ENCODE peak calls at places on chromosomes 4 and X, in six cellular contexts. One of them, this sample, is unnamed.

GRCh38 chr4:138736362-138736761 is 279.2 kb upstream of the NOCT start:
- DNase-seq in upper lobe of left lung: no peak
- DNase-seq in SK-N-SH: no peak
- DNase-seq in tibial artery: no peak
- DNase-seq in right lobe of liver: no peak
- DNase-seq in naive thymus-derived CD4-positive, alpha-beta T cell: no peak
- DNase-seq in this sample: no peak

GRCh38 chr4:123706961-123707360 is 310.4 kb downstream of the SPRY1 start:
- DNase-seq in naive thymus-derived CD4-positive, alpha-beta T cell: no peak
- DNase-seq in SK-N-SH: no peak
- DNase-seq in tibial artery: no peak
- DNase-seq in upper lobe of left lung: no peak
- DNase-seq in right lobe of liver: no peak
- DNase-seq in this sample: no peak

GRCh38 chr4:152038238-152038637 is 277.4 kb upstream of the GATB start:
- DNase-seq in upper lobe of left lung: no peak
- DNase-seq in tibial artery: no peak
- DNase-seq in SK-N-SH: no peak
- DNase-seq in right lobe of liver: no peak
- DNase-seq in naive thymus-derived CD4-positive, alpha-beta T cell: no peak
- DNase-seq in this sample: no peak

GRCh38 chr4:80099671-80100070 is 26.6 kb upstream of the ANTXR2 start:
- DNase-seq in naive thymus-derived CD4-positive, alpha-beta T cell: no peak
- DNase-seq in tibial artery: no peak
- DNase-seq in SK-N-SH: no peak
- DNase-seq in right lobe of liver: no peak
- DNase-seq in upper lobe of left lung: no peak
- DNase-seq in this sample: no peak

GRCh38 chrX:118652717-118653116 is 74.7 kb upstream of the IL13RA1 start:
- DNase-seq in upper lobe of left lung: no peak
- DNase-seq in right lobe of liver: no peak
- DNase-seq in SK-N-SH: no peak
- DNase-seq in naive thymus-derived CD4-positive, alpha-beta T cell: no peak
- DNase-seq in tibial artery: no peak
- DNase-seq in this sample: no peak

GRCh38 chr4:155722816-155723499 is 35.9 kb upstream of the GUCY1B1 start:
- DNase-seq in right lobe of liver: no peak
- DNase-seq in SK-N-SH: no peak
- DNase-seq in upper lobe of left lung: no peak
- DNase-seq in tibial artery: no peak
- DNase-seq in naive thymus-derived CD4-positive, alpha-beta T cell: no peak
- DNase-seq in this sample: no peak

GRCh38 chrX:71053217-71053621 is 14.9 kb downstream of the SNX12 start:
- DNase-seq in upper lobe of left lung: no peak
- DNase-seq in right lobe of liver: no peak
- DNase-seq in tibial artery: no peak
- DNase-seq in naive thymus-derived CD4-positive, alpha-beta T cell: no peak
- DNase-seq in SK-N-SH: no peak
- DNase-seq in this sample: no peak

GRCh38 chr4:148090503-148091476 is 351.4 kb downstream of the NR3C2 start:
- DNase-seq in naive thymus-derived CD4-positive, alpha-beta T cell: no peak
- DNase-seq in upper lobe of left lung: no peak
- DNase-seq in right lobe of liver: no peak
- DNase-seq in tibial artery: no peak
- DNase-seq in SK-N-SH: no peak
- DNase-seq in this sample: no peak

GRCh38 chrX:123424546-123424945 is 240.5 kb downstream of the GRIA3 start:
- DNase-seq in SK-N-SH: no peak
- DNase-seq in tibial artery: no peak
- DNase-seq in naive thymus-derived CD4-positive, alpha-beta T cell: no peak
- DNase-seq in right lobe of liver: no peak
- DNase-seq in upper lobe of left lung: no peak
- DNase-seq in this sample: no peak

GRCh38 chrX:34880656-34881055 is 61.9 kb upstream of the FAM47B start:
- DNase-seq in tibial artery: no peak
- DNase-seq in naive thymus-derived CD4-positive, alpha-beta T cell: no peak
- DNase-seq in SK-N-SH: no peak
- DNase-seq in upper lobe of left lung: no peak
- DNase-seq in right lobe of liver: no peak
- DNase-seq in this sample: no peak

GRCh38 chrX:117628381-117628780 is 488.2 kb downstream of the KLHL13 start:
- DNase-seq in SK-N-SH: no peak
- DNase-seq in tibial artery: no peak
- DNase-seq in right lobe of liver: no peak
- DNase-seq in naive thymus-derived CD4-positive, alpha-beta T cell: no peak
- DNase-seq in upper lobe of left lung: no peak
- DNase-seq in this sample: no peak

GRCh38 chr4:75028196-75028854 is 95.4 kb downstream of the PARM1 start:
- DNase-seq in naive thymus-derived CD4-positive, alpha-beta T cell: no peak
- DNase-seq in SK-N-SH: no peak
- DNase-seq in right lobe of liver: no peak
- DNase-seq in upper lobe of left lung: peak; percentile 63
- DNase-seq in tibial artery: no peak
- DNase-seq in this sample: no peak

GRCh38 chr4:54696649-54697048 is 38.9 kb downstream of the KIT start:
- DNase-seq in right lobe of liver: no peak
- DNase-seq in tibial artery: no peak
- DNase-seq in naive thymus-derived CD4-positive, alpha-beta T cell: no peak
- DNase-seq in upper lobe of left lung: no peak
- DNase-seq in SK-N-SH: no peak
- DNase-seq in this sample: no peak

GRCh38 chr4:123811763-123812390 is 415.3 kb downstream of the SPRY1 start:
- DNase-seq in tibial artery: no peak
- DNase-seq in right lobe of liver: no peak
- DNase-seq in SK-N-SH: no peak
- DNase-seq in upper lobe of left lung: no peak
- DNase-seq in naive thymus-derived CD4-positive, alpha-beta T cell: no peak
- DNase-seq in this sample: no peak

GRCh38 chr4:19301527-19301926 is 950.2 kb upstream of the SLIT2 start:
- DNase-seq in tibial artery: no peak
- DNase-seq in SK-N-SH: no peak
- DNase-seq in naive thymus-derived CD4-positive, alpha-beta T cell: no peak
- DNase-seq in right lobe of liver: no peak
- DNase-seq in upper lobe of left lung: no peak
- DNase-seq in this sample: no peak

GRCh38 chrX:148995661-148996060 is 495.2 kb downstream of the AFF2 start:
- DNase-seq in naive thymus-derived CD4-positive, alpha-beta T cell: no peak
- DNase-seq in tibial artery: no peak
- DNase-seq in right lobe of liver: no peak
- DNase-seq in SK-N-SH: no peak
- DNase-seq in upper lobe of left lung: no peak
- DNase-seq in this sample: no peak

GRCh38 chr4:152540293-152540674 is 4.4 kb upstream of the FBXW7 start:
- DNase-seq in naive thymus-derived CD4-positive, alpha-beta T cell: no peak
- DNase-seq in SK-N-SH: no peak
- DNase-seq in upper lobe of left lung: no peak
- DNase-seq in right lobe of liver: no peak
- DNase-seq in tibial artery: no peak
- DNase-seq in this sample: no peak

GRCh38 chrX:101999644-102000539 is 68.1 kb upstream of the ZMAT1 start:
- DNase-seq in right lobe of liver: no peak
- DNase-seq in SK-N-SH: no peak
- DNase-seq in upper lobe of left lung: peak; percentile 20
- DNase-seq in naive thymus-derived CD4-positive, alpha-beta T cell: no peak
- DNase-seq in tibial artery: no peak
- DNase-seq in this sample: no peak

GRCh38 chr4:98656443-98656842 is 2.0 kb downstream of the TSPAN5 start:
- DNase-seq in tibial artery: no peak
- DNase-seq in SK-N-SH: peak; percentile 21
- DNase-seq in upper lobe of left lung: no peak
- DNase-seq in naive thymus-derived CD4-positive, alpha-beta T cell: no peak
- DNase-seq in right lobe of liver: no peak
- DNase-seq in this sample: no peak

GRCh38 chrX:108020631-108021030 is 24.2 kb upstream of the VSIG1 start:
- DNase-seq in naive thymus-derived CD4-positive, alpha-beta T cell: peak; percentile 35
- DNase-seq in right lobe of liver: no peak
- DNase-seq in SK-N-SH: no peak
- DNase-seq in tibial artery: no peak
- DNase-seq in upper lobe of left lung: no peak
- DNase-seq in this sample: no peak

GRCh38 chr4:121358473-121358872 is 22.3 kb downstream of the QRFPR start:
- DNase-seq in naive thymus-derived CD4-positive, alpha-beta T cell: no peak
- DNase-seq in right lobe of liver: no peak
- DNase-seq in SK-N-SH: no peak
- DNase-seq in upper lobe of left lung: no peak
- DNase-seq in tibial artery: no peak
- DNase-seq in this sample: no peak

GRCh38 chrX:107935200-107935599 is 47.0 kb downstream of the TEX13B start:
- DNase-seq in tibial artery: no peak
- DNase-seq in naive thymus-derived CD4-positive, alpha-beta T cell: no peak
- DNase-seq in SK-N-SH: no peak
- DNase-seq in upper lobe of left lung: no peak
- DNase-seq in right lobe of liver: no peak
- DNase-seq in this sample: no peak

GRCh38 chrX:11239230-11239629 is 54.0 kb upstream of the AMELX start:
- DNase-seq in SK-N-SH: peak; percentile 7
- DNase-seq in naive thymus-derived CD4-positive, alpha-beta T cell: no peak
- DNase-seq in upper lobe of left lung: no peak
- DNase-seq in tibial artery: no peak
- DNase-seq in right lobe of liver: no peak
- DNase-seq in this sample: no peak

GRCh38 chr4:152999376-153000067 is 63.4 kb downstream of the FHDC1 start:
- DNase-seq in right lobe of liver: no peak
- DNase-seq in upper lobe of left lung: no peak
- DNase-seq in naive thymus-derived CD4-positive, alpha-beta T cell: no peak
- DNase-seq in tibial artery: no peak
- DNase-seq in SK-N-SH: no peak
- DNase-seq in this sample: no peak

GRCh38 chr4:10180927-10181744 is 64.5 kb upstream of the WDR1 start:
- DNase-seq in tibial artery: no peak
- DNase-seq in naive thymus-derived CD4-positive, alpha-beta T cell: peak; percentile 25
- DNase-seq in right lobe of liver: no peak
- DNase-seq in upper lobe of left lung: peak; percentile 49
- DNase-seq in SK-N-SH: no peak
- DNase-seq in this sample: no peak

GRCh38 chr4:48110452-48110978 is 23.5 kb downstream of the TXK start:
- DNase-seq in upper lobe of left lung: no peak
- DNase-seq in tibial artery: no peak
- DNase-seq in right lobe of liver: no peak
- DNase-seq in naive thymus-derived CD4-positive, alpha-beta T cell: no peak
- DNase-seq in SK-N-SH: no peak
- DNase-seq in this sample: no peak

GRCh38 chr4:160370046-160370445 is 1267.2 kb downstream of the RAPGEF2 start:
- DNase-seq in tibial artery: no peak
- DNase-seq in SK-N-SH: no peak
- DNase-seq in right lobe of liver: no peak
- DNase-seq in upper lobe of left lung: no peak
- DNase-seq in naive thymus-derived CD4-positive, alpha-beta T cell: no peak
- DNase-seq in this sample: no peak

GRCh38 chr4:158376441-158376840 is 145.2 kb upstream of the RXFP1 start:
- DNase-seq in SK-N-SH: no peak
- DNase-seq in tibial artery: no peak
- DNase-seq in naive thymus-derived CD4-positive, alpha-beta T cell: no peak
- DNase-seq in right lobe of liver: no peak
- DNase-seq in upper lobe of left lung: no peak
- DNase-seq in this sample: no peak

GRCh38 chrX:49204709-49205108 is 4.7 kb upstream of the SYP start:
- DNase-seq in tibial artery: no peak
- DNase-seq in right lobe of liver: no peak
- DNase-seq in upper lobe of left lung: no peak
- DNase-seq in naive thymus-derived CD4-positive, alpha-beta T cell: no peak
- DNase-seq in SK-N-SH: no peak
- DNase-seq in this sample: no peak

DNA sequence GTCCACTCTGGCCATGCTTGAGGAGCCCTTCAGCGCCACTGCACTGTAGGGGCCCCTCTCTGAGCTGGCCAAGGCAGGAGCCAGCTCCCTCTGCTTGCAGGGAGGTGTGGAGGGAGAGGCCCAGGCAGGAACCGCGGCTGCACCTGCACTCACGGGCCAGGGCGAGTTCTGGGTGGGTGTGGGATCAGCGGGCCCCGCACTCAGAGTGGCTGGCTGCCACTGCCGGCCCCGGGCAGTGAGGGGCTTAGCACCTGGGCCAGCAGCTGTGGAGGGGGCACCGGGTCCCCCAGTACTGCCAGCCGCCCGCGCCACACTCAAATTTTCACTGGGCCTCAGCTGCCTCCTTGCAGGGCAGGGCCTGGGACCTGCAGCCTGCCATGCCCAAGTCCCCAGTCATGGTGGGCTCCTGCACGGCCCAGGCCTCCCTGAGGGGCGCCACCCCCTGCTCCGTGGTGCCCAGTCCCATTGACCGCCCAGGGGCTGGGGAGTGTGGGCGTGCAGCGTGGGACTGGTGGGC is 347.2 kb upstream of the SPOCK3 start:
- DNase-seq in naive thymus-derived CD4-positive, alpha-beta T cell: no peak
- DNase-seq in SK-N-SH: no peak
- DNase-seq in right lobe of liver: no peak
- DNase-seq in tibial artery: no peak
- DNase-seq in upper lobe of left lung: no peak
- DNase-seq in this sample: peak; percentile 7
- H3K4me1 ChIP-seq in naive thymus-derived CD4-positive, alpha-beta T cell: no peaks in the 10 kb centered on the region
- H3K4me1 ChIP-seq in SK-N-SH: no peaks in the 10 kb centered on the region
- H3K4me1 ChIP-seq in right lobe of liver: no peaks in the 10 kb centered on the region
- H3K4me1 ChIP-seq in tibial artery: no peaks in the 10 kb centered on the region
- H3K4me1 ChIP-seq in upper lobe of left lung: no peaks in the 10 kb centered on the region
- H3K4me1 ChIP-seq in this sample: no peaks in the 10 kb centered on the region

GRCh38 chr4:170256807-170257206 is 167.1 kb upstream of the AADAT start:
- DNase-seq in naive thymus-derived CD4-positive, alpha-beta T cell: no peak
- DNase-seq in SK-N-SH: no peak
- DNase-seq in tibial artery: no peak
- DNase-seq in right lobe of liver: no peak
- DNase-seq in upper lobe of left lung: no peak
- DNase-seq in this sample: no peak

GRCh38 chr4:170259631-170260153 is 169.9 kb upstream of the AADAT start:
- DNase-seq in right lobe of liver: peak; percentile 83
- DNase-seq in upper lobe of left lung: peak; percentile 78
- DNase-seq in SK-N-SH: peak; percentile 61
- DNase-seq in naive thymus-derived CD4-positive, alpha-beta T cell: no peak
- DNase-seq in tibial artery: no peak
- DNase-seq in this sample: no peak
- H3K4me1 ChIP-seq in right lobe of liver: no peaks in the 10 kb centered on the region
- H3K4me1 ChIP-seq in upper lobe of left lung: no peaks in the 10 kb centered on the region
- H3K4me1 ChIP-seq in SK-N-SH: no peaks in the 10 kb centered on the region
- H3K4me1 ChIP-seq in naive thymus-derived CD4-positive, alpha-beta T cell: no peaks in the 10 kb centered on the region
- H3K4me1 ChIP-seq in tibial artery: no peaks in the 10 kb centered on the region
- H3K4me1 ChIP-seq in this sample: no peaks in the 10 kb centered on the region

GRCh38 chr4:13484749-13485345 is 707 bp upstream of the RAB28 start:
- DNase-seq in SK-N-SH: no peak
- DNase-seq in naive thymus-derived CD4-positive, alpha-beta T cell: no peak
- DNase-seq in tibial artery: no peak
- DNase-seq in right lobe of liver: no peak
- DNase-seq in upper lobe of left lung: no peak
- DNase-seq in this sample: no peak
- H3K4me1 ChIP-seq in SK-N-SH: peaks cover 8% of the 10 kb centered on the region
- H3K4me1 ChIP-seq in naive thymus-derived CD4-positive, alpha-beta T cell: peaks cover 15% of the 10 kb centered on the region
- H3K4me1 ChIP-seq in tibial artery: no peaks in the 10 kb centered on the region
- H3K4me1 ChIP-seq in right lobe of liver: no peaks in the 10 kb centered on the region
- H3K4me1 ChIP-seq in upper lobe of left lung: peaks cover 17% of the 10 kb centered on the region
- H3K4me1 ChIP-seq in this sample: peaks cover 16% of the 10 kb centered on the region

DNA sequence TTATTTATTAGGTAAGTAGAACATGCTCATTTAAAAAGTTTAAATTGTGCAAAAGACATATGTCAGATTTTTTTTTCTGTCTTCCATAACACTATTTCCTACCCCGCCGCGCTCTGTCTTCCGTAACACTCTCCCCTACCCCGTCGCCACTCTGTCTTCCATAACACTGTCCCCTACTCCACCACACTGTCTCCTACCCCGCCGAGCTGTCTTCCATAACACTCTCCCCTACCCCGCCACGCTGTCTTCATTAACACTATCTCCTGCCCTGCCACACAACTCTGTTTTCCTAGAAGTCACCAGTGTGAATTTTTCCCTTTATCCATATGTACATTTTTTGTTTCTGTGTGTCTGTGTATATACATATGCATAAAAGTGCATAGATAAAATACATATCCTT is 4.4 kb downstream of the MSMO1 start:
- DNase-seq in tibial artery: no peak
- DNase-seq in naive thymus-derived CD4-positive, alpha-beta T cell: no peak
- DNase-seq in SK-N-SH: no peak
- DNase-seq in right lobe of liver: no peak
- DNase-seq in upper lobe of left lung: no peak
- DNase-seq in this sample: no peak
- H3K4me1 ChIP-seq in tibial artery: no peaks in the 10 kb centered on the region
- H3K4me1 ChIP-seq in naive thymus-derived CD4-positive, alpha-beta T cell: peaks cover 24% of the 10 kb centered on the region
- H3K4me1 ChIP-seq in SK-N-SH: peaks cover 14% of the 10 kb centered on the region
- H3K4me1 ChIP-seq in right lobe of liver: no peaks in the 10 kb centered on the region
- H3K4me1 ChIP-seq in upper lobe of left lung: peaks cover 11% of the 10 kb centered on the region
- H3K4me1 ChIP-seq in this sample: peaks cover 14% of the 10 kb centered on the region

This sample was measured in gastrocnemius medialis.